ENCODE peak calls at places on chromosome 5, in seven cellular contexts. O, W, F, J, G, Q and A are unnamed samples.

GRCh38 chr5:34570721-34571379 is 85.3 kb upstream of the RAI14 start:
- DNase-seq in G (no peak), W (no peak), O (no peak), J (no peak), Q (no peak), F (no peak), A (no peak)

GRCh38 chr5:174719211-174719610 is 5.2 kb upstream of the MSX2 start:
- DNase-seq in W (no peak), O (no peak), Q (no peak), G (no peak), J (no peak), F (no peak), A (no peak)

GRCh38 chr5:104305602-104306001 is 743.0 kb upstream of the NUDT12 start:
- DNase-seq in O (no peak), G (no peak), W (no peak), F (no peak), Q (no peak), J (no peak), A (no peak)

GRCh38 chr5:142515036-142515435 is 170.9 kb downstream of the FGF1 start:
- DNase-seq in F (no peak), W (no peak), O (no peak), G (no peak), J (no peak), Q (no peak), A (no peak)

GRCh38 chr5:123696948-123697347 is 185.0 kb downstream of the CSNK1G3 start:
- DNase-seq in Q (no peak), G (no peak), F (no peak), J (no peak), W (no peak), O (no peak), A (no peak)

GRCh38 chr5:33049845-33050244 is 338.7 kb downstream of the NPR3 start:
- DNase-seq in F (peak; percentile 70), O (no peak), J (no peak), W (no peak), Q (no peak), G (peak; percentile 80), A (no peak)

GRCh38 chr5:66122379-66123034 is 21.6 kb upstream of the SREK1 start:
- DNase-seq in J (no peak), O (no peak), F (no peak), Q (no peak), G (no peak), W (no peak), A (no peak)

GRCh38 chr5:83955916-83956315 is 235.3 kb upstream of the HAPLN1 start:
- DNase-seq in O (no peak), Q (no peak), J (no peak), G (no peak), F (no peak), W (no peak), A (no peak)

GRCh38 chr5:171749365-171749764 is 36.3 kb upstream of the SMIM23 start:
- DNase-seq in J (no peak), F (no peak), O (no peak), G (no peak), Q (no peak), W (no peak), A (no peak)

GRCh38 chr5:187617-188451 is 3.5 kb upstream of the LRRC14B start:
- DNase-seq in O (peak; percentile 57), G (no peak), Q (no peak), J (no peak), F (no peak), W (peak; percentile 51), A (no peak)

GRCh38 chr5:96816430-96816939 is 8.7 kb upstream of the ERAP1 start:
- DNase-seq in W (no peak), J (peak; percentile 49), F (no peak), O (no peak), G (no peak), Q (no peak), A (no peak)

GRCh38 chr5:107370569-107370968 is 300.2 kb downstream of the EFNA5 start:
- DNase-seq in W (no peak), Q (no peak), O (no peak), F (no peak), J (no peak), G (no peak), A (no peak)

GRCh38 chr5:34499001-34499734 is 157.0 kb upstream of the RAI14 start:
- DNase-seq in Q (no peak), J (peak; percentile 11), W (no peak), O (no peak), G (peak; percentile 68), F (peak; percentile 22), A (no peak)

GRCh38 chr5:150780816-150781221 is 2.3 kb downstream of the SMIM3 start:
- DNase-seq in J (no peak), G (no peak), Q (no peak), F (no peak), O (no peak), W (no peak), A (no peak)

GRCh38 chr5:135065306-135066265 is 31.6 kb upstream of the PITX1 start:
- DNase-seq in W (no peak), F (no peak), J (no peak), O (no peak), G (no peak), Q (no peak), A (peak; percentile 35)

DNA sequence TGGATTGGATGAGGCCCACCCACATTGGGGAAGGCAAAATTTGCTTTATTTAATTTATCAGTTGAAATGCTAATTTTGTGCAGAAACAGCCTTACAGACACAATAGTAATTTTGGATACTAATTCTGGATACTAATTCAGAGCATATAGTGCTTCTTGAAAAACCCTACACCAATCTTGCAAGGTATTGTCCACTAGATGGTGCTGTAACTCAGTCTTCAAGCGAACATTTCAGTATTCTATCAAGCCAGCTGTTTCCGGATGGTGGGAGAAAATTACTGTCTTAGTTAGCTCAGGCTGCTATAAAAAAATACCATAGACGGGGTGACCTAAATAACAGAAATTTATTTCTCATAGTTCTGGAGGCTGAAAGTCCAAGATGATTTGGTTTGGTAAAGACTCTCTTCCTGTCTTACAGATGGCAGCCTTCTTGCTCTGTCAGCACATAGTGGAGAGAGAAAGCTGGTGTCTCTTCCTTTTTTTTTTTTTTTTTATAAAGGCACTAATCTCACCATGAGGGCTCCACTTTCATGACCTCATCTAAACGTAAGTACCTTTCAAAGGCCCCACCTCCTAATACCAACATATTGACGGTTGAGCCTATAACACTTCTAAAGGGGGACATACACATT is 1306.5 kb upstream of the CDH9 start:
- DNase-seq in W (no peak), Q (peak; percentile 49), O (no peak), F (no peak), G (no peak), J (no peak), A (peak; percentile 38)
- TF ChIP-seq CTCF in W (peak; percentile 8), Q (no peak), O (no peak), F (peak; percentile 47), G (peak; percentile 29), J (no peak), A (peak; percentile 59)

GRCh38 chr5:10490927-10491672 is 49.4 kb downstream of the ROPN1L start:
- DNase-seq in G (no peak), O (no peak), Q (no peak), J (no peak), F (no peak), W (no peak), A (no peak)

GRCh38 chr5:10493884-10494283 is 52.2 kb downstream of the ROPN1L start:
- DNase-seq in O (no peak), F (no peak), J (no peak), G (no peak), W (no peak), Q (no peak), A (no peak)

GRCh38 chr5:10488144-10488543 is 46.5 kb downstream of the ROPN1L start:
- DNase-seq in Q (no peak), W (no peak), G (no peak), O (no peak), F (no peak), J (no peak), A (no peak)

GRCh38 chr5:10489810-10490426 is 48.2 kb downstream of the ROPN1L start:
- DNase-seq in Q (no peak), O (no peak), W (no peak), J (no peak), G (no peak), F (no peak), A (no peak)

DNA sequence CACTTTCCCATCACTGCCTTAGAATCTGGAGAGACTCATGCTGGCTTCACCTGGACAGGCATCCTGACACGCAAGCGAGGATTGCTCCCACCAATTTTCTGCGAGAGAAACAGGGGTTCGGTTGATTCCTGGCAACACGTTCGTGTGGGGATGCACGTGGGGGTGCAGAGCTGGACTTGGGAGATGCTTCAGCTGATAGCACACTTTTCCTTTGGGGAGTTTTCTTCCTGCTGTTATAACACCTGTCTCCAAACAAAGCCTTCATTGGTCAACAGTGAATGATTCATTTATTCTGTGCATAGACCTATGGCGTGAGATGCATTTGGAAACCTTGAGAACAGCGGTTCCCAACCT is 50.0 kb downstream of the ROPN1L start:
- DNase-seq in W (no peak), G (no peak), Q (no peak), F (no peak), O (no peak), J (no peak), A (no peak)
- H3K4me1 ChIP-seq in W (no peaks in the 10 kb centered on the region), G (no peaks in the 10 kb centered on the region), Q (peaks cover 6% of the 10 kb centered on the region), F (no peaks in the 10 kb centered on the region), O (no peaks in the 10 kb centered on the region), J (peaks cover 7% of the 10 kb centered on the region), A (no peaks in the 10 kb centered on the region)

GRCh38 chr5:151906246-151906645 is 18.4 kb downstream of the GLRA1 start:
- DNase-seq in O (no peak), J (no peak), G (no peak), W (no peak), Q (no peak), F (no peak), A (no peak)

GRCh38 chr5:151912360-151912759 is 12.3 kb downstream of the GLRA1 start:
- DNase-seq in W (no peak), F (no peak), O (no peak), J (no peak), G (no peak), Q (no peak), A (no peak)

GRCh38 chr5:151905639-151906038 is 19.0 kb downstream of the GLRA1 start:
- DNase-seq in F (no peak), W (no peak), J (no peak), G (no peak), O (no peak), Q (no peak), A (no peak)

GRCh38 chr5:151909628-151910027 is 15.0 kb downstream of the GLRA1 start:
- DNase-seq in W (no peak), F (no peak), Q (no peak), J (no peak), O (no peak), G (no peak), A (no peak)

DNA sequence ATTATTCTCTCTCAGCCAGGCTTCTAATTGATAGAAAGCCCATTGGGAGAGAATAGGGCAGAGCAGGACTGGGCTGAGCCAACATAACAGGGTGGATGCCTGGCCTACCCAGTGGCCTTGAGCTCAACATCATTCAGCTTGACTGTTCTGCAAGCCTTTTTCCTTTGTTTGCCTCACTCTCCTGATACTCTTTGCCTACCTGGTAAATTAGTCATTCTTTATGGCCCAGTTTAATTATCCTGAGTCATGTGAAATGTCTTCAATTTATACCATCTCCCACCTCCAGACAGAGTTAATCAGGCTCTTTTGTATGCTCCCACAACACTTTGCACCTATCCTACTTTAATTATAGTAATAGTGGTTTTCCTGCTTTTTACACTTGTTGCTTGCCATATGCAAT is 13.6 kb downstream of the GLRA1 start:
- DNase-seq in J (no peak), Q (no peak), F (no peak), G (no peak), O (no peak), W (no peak), A (no peak)
- H3K27me3 ChIP-seq in J (no peaks in the 10 kb centered on the region), Q (no peaks in the 10 kb centered on the region), F (no peaks in the 10 kb centered on the region), G (no peaks in the 10 kb centered on the region), O (no peaks in the 10 kb centered on the region), W (no peaks in the 10 kb centered on the region), A (no peaks in the 10 kb centered on the region)

GRCh38 chr5:145104106-145104505 is 731.0 kb downstream of the PRELID2 start:
- DNase-seq in O (no peak), G (no peak), Q (no peak), W (no peak), J (no peak), F (no peak), A (no peak)

GRCh38 chr5:145101246-145101645 is 733.9 kb downstream of the PRELID2 start:
- DNase-seq in J (no peak), Q (no peak), O (no peak), F (no peak), G (no peak), W (no peak), A (peak; percentile 3)
- TF ChIP-seq CTCF in J (no peak), Q (no peak), O (no peak), F (no peak), G (no peak), W (no peak), A (peak; percentile 37)